ENCODE peak calls at places on chromosomes 7 and 10, in six cellular contexts. X is lung; B is effector memory CD4-positive, alpha-beta T cell; L is CD8-positive, alpha-beta memory T cell; O is thoracic aorta; R is heart right ventricle. D is an unnamed sample.

GRCh38 chr10:101285519-101286070 is 56.3 kb upstream of the LBX1 start:
- DNase-seq in L (no peak), R (no peak), B (no peak), X (no peak), O (no peak), D (no peak)

GRCh38 chr7:157539521-157539920 is 202.7 kb downstream of the DNAJB6 start:
- DNase-seq in L (no peak), O (no peak), X (no peak), R (no peak), B (no peak), D (no peak)

GRCh38 chr7:90841759-90842429 is 245.8 kb downstream of the CDK14 start:
- DNase-seq in X (no peak), O (no peak), R (no peak), B (no peak), L (no peak), D (no peak)

GRCh38 chr7:126702242-126703016 is 550.3 kb downstream of the GRM8 start:
- DNase-seq in L (no peak), B (no peak), X (no peak), R (no peak), O (no peak), D (no peak)

GRCh38 chr10:77643795-77644468 is 6.3 kb upstream of the KCNMA1 start:
- DNase-seq in B (no peak), X (no peak), O (no peak), L (no peak), R (no peak), D (no peak)

GRCh38 chr7:34486371-34486770 is 171.6 kb upstream of the NPSR1 start:
- DNase-seq in X (no peak), O (no peak), B (no peak), R (no peak), L (no peak), D (no peak)

GRCh38 chr7:159126496-159127345 is 17.9 kb downstream of the VIPR2 start:
- DNase-seq in O (no peak), R (no peak), L (no peak), B (no peak), X (no peak), D (no peak)

GRCh38 chr10:116466715-116467422 is 39.2 kb downstream of the PNLIPRP3 start:
- DNase-seq in L (no peak), B (no peak), O (no peak), R (no peak), X (no peak), D (no peak)

GRCh38 chr7:96329189-96329588 is 7.3 kb upstream of the SLC25A13 start:
- DNase-seq in R (no peak), O (no peak), L (no peak), X (no peak), B (no peak), D (no peak)

GRCh38 chr10:46285300-46285699 is 1.5 kb upstream of the ANTXRL start:
- DNase-seq in R (no peak), X (no peak), O (no peak), B (no peak), L (no peak), D (no peak)

GRCh38 chr10:113991091-113991860 is 52.4 kb upstream of the ADRB1 start:
- DNase-seq in O (no peak), L (no peak), B (no peak), R (no peak), X (no peak), D (no peak)

GRCh38 chr10:129531195-129531968 is 64.3 kb downstream of the MGMT start:
- DNase-seq in O (no peak), R (no peak), X (no peak), B (no peak), L (no peak), D (no peak)

GRCh38 chr10:120738658-120739057 is 112.5 kb upstream of the WDR11 start:
- DNase-seq in B (no peak), O (no peak), X (no peak), R (no peak), L (no peak), D (no peak)

GRCh38 chr10:35208536-35208935 is 81.9 kb downstream of the CREM start:
- DNase-seq in R (no peak), O (no peak), X (no peak), B (no peak), L (no peak), D (peak; percentile 56)

GRCh38 chr10:121854809-121855445 is 72.9 kb downstream of the ATE1 start:
- DNase-seq in L (no peak), X (no peak), B (no peak), O (no peak), R (no peak), D (no peak)

GRCh38 chr7:26897928-26898327 is 33.5 kb upstream of the SKAP2 start:
- DNase-seq in L (no peak), R (no peak), X (no peak), O (no peak), B (no peak), D (no peak)
- H3K4me1 ChIP-seq in L (no peaks in the 10 kb centered on the region), R (no peaks in the 10 kb centered on the region), X (no peaks in the 10 kb centered on the region), O (no peaks in the 10 kb centered on the region), B (no peaks in the 10 kb centered on the region), D (no peaks in the 10 kb centered on the region)

DNA sequence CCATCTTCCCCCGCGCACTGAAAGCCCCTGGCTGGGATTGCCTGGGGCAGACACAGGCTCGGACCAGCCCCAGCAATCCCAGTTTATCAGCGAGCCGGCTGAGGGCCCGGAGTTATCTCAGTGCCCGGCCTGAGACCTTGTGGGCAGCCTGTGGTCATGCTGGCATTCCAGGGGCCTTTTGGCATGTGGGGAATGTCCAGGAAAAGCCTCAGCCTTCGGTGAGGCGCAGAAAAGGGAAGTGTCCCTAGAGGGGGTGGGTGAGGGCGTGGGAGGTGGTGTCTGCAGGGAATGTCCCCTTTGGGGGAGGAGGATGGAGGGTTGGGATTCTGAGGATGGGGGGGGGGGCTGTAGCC is 167.9 kb upstream of the TNRC18 start:
- DNase-seq in B (no peak), L (no peak), O (no peak), R (no peak), X (no peak), D (no peak)
- H3K4me1 ChIP-seq in B (peaks cover 43% of the 10 kb centered on the region), L (peaks cover 18% of the 10 kb centered on the region), O (peaks cover 15% of the 10 kb centered on the region), R (peaks cover 27% of the 10 kb centered on the region), X (peaks cover 17% of the 10 kb centered on the region), D (peaks cover 34% of the 10 kb centered on the region)

GRCh38 chr7:1459512-1459892 is 232 bp upstream of the MICALL2 start:
- DNase-seq in O (peak; percentile 97), L (peak; percentile 97), X (peak; percentile 100), R (peak; percentile 100), B (peak; percentile 99), D (peak; percentile 99)

GRCh38 chr7:1461640-1462375 is 2.5 kb upstream of the MICALL2 start:
- DNase-seq in X (no peak), L (no peak), O (no peak), R (no peak), B (no peak), D (no peak)

GRCh38 chr7:1458676-1459511 is at the start of gene MICALL2:
- DNase-seq in O (peak; percentile 57), R (peak; percentile 83), L (no peak), B (no peak), X (peak; percentile 77), D (no peak)

GRCh38 chr7:1460757-1461639 is 1.7 kb upstream of the MICALL2 start:
- DNase-seq in B (no peak), R (peak; percentile 63), X (peak; percentile 47), O (no peak), L (no peak), D (no peak)

DNA sequence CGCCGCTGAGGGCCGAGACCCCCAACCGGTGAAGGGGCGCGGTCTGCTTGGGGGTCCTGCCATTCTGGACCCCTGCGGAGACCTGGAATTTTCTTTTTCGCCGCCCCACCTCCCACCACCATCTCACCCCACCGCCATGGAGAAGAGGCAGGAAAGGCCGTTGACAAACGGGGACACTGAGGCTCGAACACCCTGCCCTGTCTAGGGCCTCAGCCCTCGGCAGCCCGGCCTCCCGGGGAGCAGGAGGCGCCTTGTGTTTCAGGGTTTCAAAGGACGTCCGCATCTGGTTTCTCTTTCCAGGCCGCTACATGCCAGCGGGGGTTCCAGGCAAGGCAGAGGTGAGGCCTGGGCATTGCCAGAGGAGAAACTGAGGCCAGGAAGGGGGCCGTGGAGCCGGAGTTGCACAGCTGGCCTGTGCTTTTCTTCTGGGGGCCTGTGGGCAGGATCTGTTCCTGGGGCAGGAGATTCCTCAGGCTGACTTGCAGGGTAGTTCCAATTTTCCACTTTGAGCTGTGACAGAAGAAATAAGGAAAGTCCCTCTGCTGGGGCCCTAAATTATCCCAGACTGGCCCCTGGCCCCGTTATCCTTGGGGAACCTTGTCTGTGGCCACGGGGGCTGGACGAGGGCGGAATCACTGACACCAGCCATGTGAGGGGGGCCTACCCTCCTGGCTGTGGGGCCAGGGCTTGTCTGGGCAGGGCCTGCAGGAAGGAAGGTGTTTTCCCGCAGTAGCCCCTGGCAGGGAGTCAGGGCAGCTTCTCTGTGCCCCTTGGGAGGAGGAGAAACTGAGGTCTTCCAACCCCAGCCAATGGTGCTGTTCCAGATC is 873 bp upstream of the MICALL2 start:
- DNase-seq in B (no peak), X (no peak), L (no peak), R (peak; percentile 37), O (no peak), D (no peak)
- H3K4me1 ChIP-seq in B (peaks cover 18% of the 10 kb centered on the region), X (peaks cover 22% of the 10 kb centered on the region), L (peaks cover 14% of the 10 kb centered on the region), R (peaks cover 40% of the 10 kb centered on the region), O (peaks cover 32% of the 10 kb centered on the region), D (peaks cover 28% of the 10 kb centered on the region)

DNA sequence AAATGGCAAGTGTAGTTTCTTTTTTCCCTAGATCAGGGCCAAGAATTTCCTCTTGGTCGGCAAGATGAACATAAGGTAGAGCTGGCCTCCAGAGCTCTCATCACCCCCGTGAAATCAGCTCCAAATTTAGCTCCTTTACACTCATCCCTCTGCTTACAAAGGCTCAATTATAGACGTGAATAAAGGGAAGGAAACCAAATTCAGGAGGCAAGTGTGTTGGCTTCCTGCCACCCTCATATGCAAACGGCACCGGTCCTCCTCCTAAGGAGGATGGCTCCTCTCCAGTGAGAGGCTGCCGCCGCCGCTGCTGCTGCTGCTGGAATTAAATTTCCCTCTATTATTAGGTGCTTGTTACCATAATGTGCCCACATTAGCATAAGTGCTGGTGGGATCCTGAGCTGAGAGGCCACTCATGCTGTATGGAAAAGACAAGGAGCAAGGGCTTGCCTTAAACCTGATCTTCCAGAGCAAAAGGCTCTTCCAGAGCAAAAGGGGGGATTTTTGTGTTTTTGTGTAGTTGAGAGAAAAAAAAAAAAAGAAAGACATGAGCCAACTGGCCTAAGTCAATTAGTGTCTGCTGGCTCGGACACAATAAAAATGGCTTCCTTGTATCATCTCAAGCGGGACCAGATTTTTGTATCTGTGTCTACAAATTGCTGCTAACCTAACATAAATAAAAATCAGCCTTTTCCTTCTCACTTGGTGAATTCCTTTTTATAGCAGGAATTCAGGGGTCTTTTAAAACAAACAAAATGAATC is 68.4 kb downstream of the CDHR3 start:
- DNase-seq in O (no peak), B (no peak), L (no peak), R (no peak), X (no peak), D (no peak)
- H3K4me1 ChIP-seq in O (no peaks in the 10 kb centered on the region), B (no peaks in the 10 kb centered on the region), L (peaks cover 12% of the 10 kb centered on the region), R (peaks cover 5% of the 10 kb centered on the region), X (no peaks in the 10 kb centered on the region), D (no peaks in the 10 kb centered on the region)

GRCh38 chr10:124997246-124997790 is 55.4 kb downstream of the ZRANB1 start:
- DNase-seq in B (no peak), L (no peak), X (no peak), R (no peak), O (no peak), D (no peak)
- H3K4me1 ChIP-seq in B (no peaks in the 10 kb centered on the region), L (no peaks in the 10 kb centered on the region), X (peaks cover 15% of the 10 kb centered on the region), R (peaks cover 39% of the 10 kb centered on the region), O (peaks cover 40% of the 10 kb centered on the region), D (no peaks in the 10 kb centered on the region)